ENCODE peak calls at places on chromosomes 5 and 9, in six cellular contexts. One of them, this sample, is unnamed.
A peak's percentile ranks its signal among the peaks of the same experiment; 100 is the strongest.

GRCh38 chr9:81456431-81456970 is 232.8 kb downstream of the TLE1 start:
- DNase-seq in omental fat pad: no peak
- DNase-seq in neural crest cell: no peak
- DNase-seq in stimulated activated CD4-positive, alpha-beta T cell treated with anti-CD3 and anti-CD28 coated beads, TNF-alpha, amount 100 ng/mL, for 24 hours: no peak
- DNase-seq in T-helper 1 cell: no peak
- DNase-seq in Jurkat, Clone E6-1: no peak
- DNase-seq in this sample: no peak

GRCh38 chr9:124212381-124213050 is 45.2 kb upstream of the NEK6 start:
- DNase-seq in omental fat pad: peak; percentile 11
- DNase-seq in neural crest cell: no peak
- DNase-seq in stimulated activated CD4-positive, alpha-beta T cell treated with anti-CD3 and anti-CD28 coated beads, TNF-alpha, amount 100 ng/mL, for 24 hours: no peak
- DNase-seq in T-helper 1 cell: no peak
- DNase-seq in Jurkat, Clone E6-1: no peak
- DNase-seq in this sample: no peak

GRCh38 chr5:54742417-54742889 is 224.9 kb downstream of the SNX18 start:
- DNase-seq in omental fat pad: no peak
- DNase-seq in neural crest cell: no peak
- DNase-seq in stimulated activated CD4-positive, alpha-beta T cell treated with anti-CD3 and anti-CD28 coated beads, TNF-alpha, amount 100 ng/mL, for 24 hours: no peak
- DNase-seq in T-helper 1 cell: no peak
- DNase-seq in Jurkat, Clone E6-1: no peak
- DNase-seq in this sample: no peak

GRCh38 chr5:71789746-71790145 is 70.7 kb downstream of the CARTPT start:
- DNase-seq in omental fat pad: no peak
- DNase-seq in neural crest cell: no peak
- DNase-seq in stimulated activated CD4-positive, alpha-beta T cell treated with anti-CD3 and anti-CD28 coated beads, TNF-alpha, amount 100 ng/mL, for 24 hours: no peak
- DNase-seq in T-helper 1 cell: no peak
- DNase-seq in Jurkat, Clone E6-1: no peak
- DNase-seq in this sample: no peak

GRCh38 chr5:157109744-157110143 is 900 bp upstream of the HAVCR2 start:
- DNase-seq in omental fat pad: no peak
- DNase-seq in neural crest cell: no peak
- DNase-seq in stimulated activated CD4-positive, alpha-beta T cell treated with anti-CD3 and anti-CD28 coated beads, TNF-alpha, amount 100 ng/mL, for 24 hours: no peak
- DNase-seq in T-helper 1 cell: peak; percentile 72
- DNase-seq in Jurkat, Clone E6-1: peak; percentile 28
- DNase-seq in this sample: no peak

GRCh38 chr9:95736370-95736769 is 139.1 kb upstream of the ERCC6L2 start:
- DNase-seq in omental fat pad: no peak
- DNase-seq in neural crest cell: no peak
- DNase-seq in stimulated activated CD4-positive, alpha-beta T cell treated with anti-CD3 and anti-CD28 coated beads, TNF-alpha, amount 100 ng/mL, for 24 hours: no peak
- DNase-seq in T-helper 1 cell: no peak
- DNase-seq in Jurkat, Clone E6-1: peak; percentile 12
- DNase-seq in this sample: no peak

GRCh38 chr5:109744261-109744660 is 54.5 kb downstream of the MAN2A1 start:
- DNase-seq in omental fat pad: no peak
- DNase-seq in neural crest cell: no peak
- DNase-seq in stimulated activated CD4-positive, alpha-beta T cell treated with anti-CD3 and anti-CD28 coated beads, TNF-alpha, amount 100 ng/mL, for 24 hours: no peak
- DNase-seq in T-helper 1 cell: no peak
- DNase-seq in Jurkat, Clone E6-1: no peak
- DNase-seq in this sample: no peak

GRCh38 chr9:86128235-86128822 is 29.0 kb upstream of the GOLM1 start:
- DNase-seq in omental fat pad: no peak
- DNase-seq in neural crest cell: no peak
- DNase-seq in stimulated activated CD4-positive, alpha-beta T cell treated with anti-CD3 and anti-CD28 coated beads, TNF-alpha, amount 100 ng/mL, for 24 hours: no peak
- DNase-seq in T-helper 1 cell: no peak
- DNase-seq in Jurkat, Clone E6-1: no peak
- DNase-seq in this sample: no peak

GRCh38 chr9:129712595-129713524 is 40.0 kb downstream of the PTGES start:
- DNase-seq in omental fat pad: no peak
- DNase-seq in neural crest cell: no peak
- DNase-seq in stimulated activated CD4-positive, alpha-beta T cell treated with anti-CD3 and anti-CD28 coated beads, TNF-alpha, amount 100 ng/mL, for 24 hours: no peak
- DNase-seq in T-helper 1 cell: no peak
- DNase-seq in Jurkat, Clone E6-1: no peak
- DNase-seq in this sample: no peak

GRCh38 chr9:33130501-33130900 is 36.6 kb downstream of the B4GALT1 start:
- DNase-seq in omental fat pad: no peak
- DNase-seq in neural crest cell: no peak
- DNase-seq in stimulated activated CD4-positive, alpha-beta T cell treated with anti-CD3 and anti-CD28 coated beads, TNF-alpha, amount 100 ng/mL, for 24 hours: no peak
- DNase-seq in T-helper 1 cell: peak; percentile 44
- DNase-seq in Jurkat, Clone E6-1: no peak
- DNase-seq in this sample: no peak

This sample was measured in iPS DF 6.9.